ENCODE peak calls at places on chromosomes 16 and 17, in six cellular contexts. B is AG09319; I is activated CD4-positive, CD25-positive, alpha-beta regulatory T cell; R is activated CD8-positive, alpha-beta memory T cell treated with anti-CD3 and anti-CD28 coated beads for 1 hour; U is fibroblast of pulmonary artery; H is non-pigmented ciliary epithelial cell. F is an unnamed sample.

GRCh38 chr16:2008009-2008526 is 1.6 kb downstream of the ZNF598 start:
- DNase-seq in B (peak; percentile 69), I (no peak), R (no peak), U (peak; percentile 72), H (no peak), F (no peak)

GRCh38 chr17:80026359-80027042 is 9.2 kb downstream of the TBC1D16 start:
- DNase-seq in B (no peak), I (no peak), R (no peak), U (no peak), H (no peak), F (no peak)

GRCh38 chr17:20896153-20896649 is 146.6 kb downstream of the USP22 start:
- DNase-seq in B (no peak), I (no peak), R (no peak), U (peak; percentile 17), H (no peak), F (no peak)

GRCh38 chr16:19213885-19214284 is 45.8 kb downstream of the SYT17 start:
- DNase-seq in B (no peak), I (no peak), R (no peak), U (no peak), H (no peak), F (no peak)

GRCh38 chr17:3222505-3222904 is 15.0 kb downstream of the OR1A1 start:
- DNase-seq in B (no peak), I (no peak), R (no peak), U (no peak), H (no peak), F (no peak)

GRCh38 chr17:67671492-67671891 is 46.2 kb upstream of the NOL11 start:
- DNase-seq in B (no peak), I (no peak), R (no peak), U (no peak), H (no peak), F (no peak)

GRCh38 chr17:41642252-41643156 is 18.1 kb upstream of the KRT17 start:
- DNase-seq in B (no peak), I (no peak), R (no peak), U (no peak), H (no peak), F (no peak)

GRCh38 chr16:86243571-86244154 is 266.7 kb upstream of the FOXF1 start:
- DNase-seq in B (no peak), I (no peak), R (no peak), U (no peak), H (no peak), F (no peak)

GRCh38 chr17:39486242-39486641 is 25.0 kb downstream of the CDK12 start:
- DNase-seq in B (peak; percentile 75), I (no peak), R (no peak), U (peak; percentile 47), H (no peak), F (no peak)

GRCh38 chr17:41498276-41498675 is 7.1 kb downstream of the KRT13 start:
- DNase-seq in B (no peak), I (no peak), R (no peak), U (no peak), H (no peak), F (no peak)

GRCh38 chr17:77088455-77089117 is 52.2 kb upstream of the SEC14L1 start:
- DNase-seq in B (peak; percentile 93), I (peak; percentile 79), R (peak; percentile 58), U (peak; percentile 98), H (peak; percentile 91), F (peak; percentile 76)

GRCh38 chr17:5500247-5500803 is 14.0 kb downstream of the MIS12 start:
- DNase-seq in B (no peak), I (no peak), R (no peak), U (no peak), H (no peak), F (no peak)

GRCh38 chr16:56424791-56425438 is 430 bp downstream of the AMFR start:
- DNase-seq in B (no peak), I (no peak), R (no peak), U (no peak), H (no peak), F (no peak)

GRCh38 chr16:67431077-67431804 is at the start of gene HSD11B2:
- DNase-seq in B (no peak), I (no peak), R (no peak), U (peak; percentile 42), H (no peak), F (no peak)

GRCh38 chr17:36117505-36118382 is 14.1 kb downstream of the CCL4 start:
- DNase-seq in B (no peak), I (no peak), R (no peak), U (no peak), H (no peak), F (no peak)

GRCh38 chr16:28592511-28592910 is 4.3 kb downstream of the SULT1A2 start:
- DNase-seq in B (no peak), I (no peak), R (no peak), U (no peak), H (no peak), F (no peak)

GRCh38 chr17:36728030-36728991 is 126.9 kb downstream of the MRM1 start:
- DNase-seq in B (no peak), I (no peak), R (no peak), U (no peak), H (no peak), F (peak; percentile 32)

GRCh38 chr16:86824751-86825310 is 246.5 kb downstream of the FOXL1 start:
- DNase-seq in B (no peak), I (no peak), R (no peak), U (no peak), H (no peak), F (no peak)

GRCh38 chr17:5418858-5419355 is 555 bp downstream of the NUP88 start:
- DNase-seq in B (no peak), I (peak; percentile 33), R (no peak), U (peak; percentile 39), H (no peak), F (no peak)

GRCh38 chr17:36943250-36944220 is 5.2 kb upstream of the AATF start:
- DNase-seq in B (no peak), I (no peak), R (no peak), U (no peak), H (no peak), F (no peak)

GRCh38 chr17:45906237-45906636 is 11.9 kb downstream of the MAPT start:
- DNase-seq in B (no peak), I (no peak), R (no peak), U (no peak), H (no peak), F (no peak)

GRCh38 chr17:27861979-27862378 is 31.2 kb downstream of the LYRM9 start:
- DNase-seq in B (no peak), I (no peak), R (no peak), U (no peak), H (no peak), F (no peak)

GRCh38 chr17:75595919-75596310 is 8.3 kb downstream of the MYO15B start:
- DNase-seq in B (no peak), I (no peak), R (no peak), U (no peak), H (no peak), F (no peak)

GRCh38 chr17:73533801-73534574 is 110.3 kb downstream of the SDK2 start:
- DNase-seq in B (no peak), I (no peak), R (no peak), U (no peak), H (no peak), F (no peak)

GRCh38 chr16:89314357-89314756 is 96.9 kb downstream of the ZNF778 start:
- DNase-seq in B (no peak), I (peak; percentile 36), R (no peak), U (no peak), H (no peak), F (no peak)

GRCh38 chr16:85757341-85757822 is 6.5 kb upstream of the C16orf74 start:
- DNase-seq in B (peak; percentile 87), I (no peak), R (no peak), U (no peak), H (no peak), F (no peak)

GRCh38 chr17:4986403-4986802 is 1.1 kb downstream of the CAMTA2 start:
- DNase-seq in B (no peak), I (no peak), R (no peak), U (no peak), H (no peak), F (no peak)